ENCODE peak calls at places on chromosomes 3 and 15, in seven cellular contexts. D is stimulated activated CD8-positive, alpha-beta memory T cell treated with anti-CD3 and anti-CD28 coated beads, Interleukin-4, amount 100 ng/mL, for 1 hour; E is SK-N-SH; Y is MM.1S; W is globus pallidus; S is AG20443; C is NCI-H2081. R is an unnamed sample.

GRCh38 chr3:71088019-71088711 is 495.4 kb downstream of the FOXP1 start:
- DNase-seq in D (no peak), E (no peak), Y (no peak), W (no peak), S (no peak), C (no peak), R (no peak)

GRCh38 chr3:53156368-53156834 is 4.6 kb upstream of the PRKCD start:
- DNase-seq in D (no peak), E (peak; percentile 61), Y (no peak), W (no peak), S (peak; percentile 43), C (no peak), R (no peak)

GRCh38 chr3:44241706-44242105 is at the start of gene TOPAZ1:
- DNase-seq in D (no peak), E (no peak), Y (no peak), W (no peak), S (no peak), C (no peak), R (no peak)

GRCh38 chr3:179100652-179101051 is 29.0 kb upstream of the ZMAT3 start:
- DNase-seq in D (no peak), E (no peak), Y (no peak), W (no peak), S (peak; percentile 33), C (no peak), R (no peak)

GRCh38 chr3:55629432-55629831 is 142.3 kb upstream of the WNT5A start:
- DNase-seq in D (no peak), E (no peak), Y (no peak), W (no peak), S (no peak), C (no peak), R (no peak)

GRCh38 chr15:81155375-81156218 is 21.5 kb downstream of the CFAP161 start:
- DNase-seq in D (no peak), E (peak; percentile 46), Y (peak; percentile 82), W (peak; percentile 37), S (peak; percentile 69), C (peak; percentile 0), R (no peak)

GRCh38 chr3:185721970-185722369 is 102.9 kb downstream of the IGF2BP2 start:
- DNase-seq in D (no peak), E (no peak), Y (no peak), W (no peak), S (no peak), C (no peak), R (no peak)

GRCh38 chr15:51089699-51090098 is 5.0 kb downstream of the TNFAIP8L3 start:
- DNase-seq in D (no peak), E (no peak), Y (no peak), W (no peak), S (peak; percentile 60), C (no peak), R (no peak)

GRCh38 chr15:58980351-58980939 is 7.0 kb upstream of the RNF111 start:
- DNase-seq in D (no peak), E (peak; percentile 34), Y (peak; percentile 66), W (peak; percentile 49), S (peak; percentile 21), C (peak; percentile 7), R (no peak)

GRCh38 chr3:188316021-188316722 is 162.2 kb downstream of the LPP start:
- DNase-seq in D (no peak), E (no peak), Y (no peak), W (no peak), S (no peak), C (no peak), R (no peak)

GRCh38 chr3:159322322-159322939 is 520.6 kb downstream of the MFSD1 start:
- DNase-seq in D (no peak), E (peak; percentile 10), Y (peak; percentile 56), W (peak; percentile 27), S (peak; percentile 71), C (no peak), R (no peak)

R was measured in CD4-positive, alpha-beta T cell.